ENCODE peak calls at places on chromosomes 7 and 10, in four cellular contexts. I is BJ, D is astrocyte, K is spleen. W is an unnamed sample.

GRCh38 chr10:70272925-70273316 is 10.9 kb downstream of the NPFFR1 start:
- DNase-seq in I (no peak), D (no peak), K (no peak), W (peak; percentile 54)

GRCh38 chr7:6640246-6640721 is 3.2 kb downstream of the ZNF316 start:
- DNase-seq in I (peak; percentile 10), D (peak; percentile 14), K (no peak), W (peak; percentile 56)

GRCh38 chr7:141659501-141659900 is 42.5 kb downstream of the DENND11 start:
- DNase-seq in I (no peak), D (no peak), K (no peak), W (no peak)

GRCh38 chr7:11009631-11010030 is 36.0 kb downstream of the PHF14 start:
- DNase-seq in I (no peak), D (no peak), K (no peak), W (peak; percentile 11)

GRCh38 chr7:78221961-78222751 is 423.6 kb downstream of the PHTF2 start:
- DNase-seq in I (peak; percentile 69), D (peak; percentile 41), K (no peak), W (peak; percentile 49)

GRCh38 chr10:10902951-10903350 is 114.7 kb upstream of the CELF2 start:
- DNase-seq in I (no peak), D (no peak), K (no peak), W (no peak)

GRCh38 chr10:126147866-126148578 is 240.3 kb downstream of the ADAM12 start:
- DNase-seq in I (no peak), D (peak; percentile 88), K (no peak), W (peak; percentile 79)

GRCh38 chr7:107309296-107309695 is 140.5 kb downstream of the HBP1 start:
- DNase-seq in I (no peak), D (no peak), K (no peak), W (no peak)

GRCh38 chr7:121041516-121042148 is 53.1 kb downstream of the CPED1 start:
- DNase-seq in I (peak; percentile 34), D (no peak), K (no peak), W (peak; percentile 42)

GRCh38 chr10:45466784-45467183 is 92.8 kb downstream of the ALOX5 start:
- DNase-seq in I (no peak), D (no peak), K (peak; percentile 77), W (no peak)

GRCh38 chr7:111357691-111358090 is 204.6 kb downstream of the IMMP2L start:
- DNase-seq in I (no peak), D (peak; percentile 18), K (no peak), W (peak; percentile 29)

GRCh38 chr7:151115121-151115835 is 29.0 kb downstream of the AGAP3 start:
- DNase-seq in I (no peak), D (no peak), K (no peak), W (no peak)

GRCh38 chr7:115299379-115300038 is 377.6 kb downstream of the MDFIC start:
- DNase-seq in I (no peak), D (peak; percentile 1), K (no peak), W (no peak)

GRCh38 chr7:39271386-39271785 is 293.7 kb downstream of the POU6F2 start:
- DNase-seq in I (no peak), D (no peak), K (no peak), W (peak; percentile 4)

GRCh38 chr10:18216482-18216881 is 76.3 kb downstream of the CACNB2 start:
- DNase-seq in I (no peak), D (no peak), K (no peak), W (peak; percentile 70)

GRCh38 chr10:63611078-63611477 is 89.9 kb downstream of the REEP3 start:
- DNase-seq in I (no peak), D (peak; percentile 34), K (no peak), W (peak; percentile 51)

GRCh38 chr10:59709472-59710125 is at the start of gene SLC16A9:
- DNase-seq in I (no peak), D (peak; percentile 42), K (peak; percentile 84), W (peak; percentile 40)

GRCh38 chr7:69738396-69738889 is 140.2 kb downstream of the AUTS2 start:
- DNase-seq in I (no peak), D (peak; percentile 71), K (no peak), W (no peak)

GRCh38 chr7:55130079-55130476 is 111.3 kb downstream of the EGFR start:
- DNase-seq in I (no peak), D (peak; percentile 66), K (no peak), W (peak; percentile 75)

GRCh38 chr7:134618756-134619530 is 27.7 kb upstream of the BPGM start:
- DNase-seq in I (no peak), D (peak; percentile 64), K (no peak), W (peak; percentile 69)

GRCh38 chr7:111933614-111934013 is 272.6 kb downstream of the DOCK4 start:
- DNase-seq in I (peak; percentile 57), D (peak; percentile 47), K (no peak), W (peak; percentile 19)

GRCh38 chr10:5987747-5988146 is 10.4 kb upstream of the IL15RA start:
- DNase-seq in I (no peak), D (no peak), K (no peak), W (no peak)

GRCh38 chr10:68560916-68561691 is 967 bp downstream of the TET1 start:
- DNase-seq in I (no peak), D (no peak), K (no peak), W (peak; percentile 41)

GRCh38 chr10:28676297-28676967 is 889 bp upstream of the BAMBI start:
- DNase-seq in I (no peak), D (no peak), K (no peak), W (peak; percentile 14)

GRCh38 chr10:87864497-87865059 is 1.2 kb downstream of the PTEN start:
- DNase-seq in I (no peak), D (no peak), K (no peak), W (peak; percentile 50)

GRCh38 chr7:3721422-3721821 is 420.4 kb downstream of the SDK1 start:
- DNase-seq in I (no peak), D (no peak), K (no peak), W (no peak)

GRCh38 chr7:133491319-133491718 is 238.4 kb downstream of the EXOC4 start:
- DNase-seq in I (no peak), D (no peak), K (no peak), W (no peak)

GRCh38 chr7:7996568-7996967 is 28.0 kb downstream of the GLCCI1 start:
- DNase-seq in I (peak; percentile 12), D (peak; percentile 56), K (no peak), W (no peak)

GRCh38 chr10:28125701-28126100 is 126.8 kb upstream of the ODAD2 start:
- DNase-seq in I (peak; percentile 50), D (peak; percentile 92), K (no peak), W (peak; percentile 35)

GRCh38 chr7:129777993-129778769 is 166.7 kb downstream of the NRF1 start:
- DNase-seq in I (no peak), D (no peak), K (no peak), W (no peak)
- H3K4me3 ChIP-seq in I (no peak overlapping the region), D (no peak overlapping the region), K (peak overlapping the region; percentile 79), W (no peak overlapping the region)

DNA sequence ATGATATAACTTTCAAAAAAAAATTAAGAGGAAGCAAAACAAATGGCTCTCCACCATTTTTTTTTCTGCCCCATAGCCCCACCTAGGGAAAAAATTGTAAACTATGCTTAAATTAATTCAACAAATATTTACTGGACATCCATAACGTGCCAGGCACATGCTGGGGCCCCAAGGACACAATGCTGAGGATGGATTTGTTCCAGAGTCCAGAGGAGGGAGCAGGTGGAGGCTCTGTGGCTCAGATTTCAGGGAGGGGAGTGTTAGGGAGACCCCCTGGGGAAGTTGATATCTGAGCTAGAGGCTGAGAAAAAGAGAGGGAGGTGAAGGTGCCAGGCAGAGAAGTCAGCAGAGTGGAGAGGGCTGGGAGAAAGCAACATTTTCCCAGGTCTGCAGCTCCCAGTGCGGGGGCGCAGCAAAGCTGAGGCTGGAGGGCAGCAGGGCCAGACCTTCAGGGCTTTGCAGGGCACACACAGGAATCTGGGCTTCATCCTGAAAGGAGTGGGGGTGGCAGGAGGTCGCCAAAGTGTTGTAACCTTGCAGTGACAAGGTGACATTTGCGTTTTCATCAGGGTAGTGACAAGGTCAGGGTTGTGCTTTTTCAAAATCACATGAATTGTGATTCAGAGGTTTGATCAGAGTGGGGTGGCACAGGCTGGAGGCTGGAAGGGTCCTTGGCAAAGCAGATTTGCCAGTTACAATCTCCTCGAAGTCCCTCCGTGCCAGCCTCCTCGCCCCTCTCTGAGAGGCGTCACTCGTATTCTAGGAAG is 261.6 kb downstream of the WDR11 start:
- DNase-seq in I (no peak), D (no peak), K (no peak), W (no peak)
- TF ChIP-seq CTCF in I (no peak), D (no peak), K (no peak), W (no peak)

DNA sequence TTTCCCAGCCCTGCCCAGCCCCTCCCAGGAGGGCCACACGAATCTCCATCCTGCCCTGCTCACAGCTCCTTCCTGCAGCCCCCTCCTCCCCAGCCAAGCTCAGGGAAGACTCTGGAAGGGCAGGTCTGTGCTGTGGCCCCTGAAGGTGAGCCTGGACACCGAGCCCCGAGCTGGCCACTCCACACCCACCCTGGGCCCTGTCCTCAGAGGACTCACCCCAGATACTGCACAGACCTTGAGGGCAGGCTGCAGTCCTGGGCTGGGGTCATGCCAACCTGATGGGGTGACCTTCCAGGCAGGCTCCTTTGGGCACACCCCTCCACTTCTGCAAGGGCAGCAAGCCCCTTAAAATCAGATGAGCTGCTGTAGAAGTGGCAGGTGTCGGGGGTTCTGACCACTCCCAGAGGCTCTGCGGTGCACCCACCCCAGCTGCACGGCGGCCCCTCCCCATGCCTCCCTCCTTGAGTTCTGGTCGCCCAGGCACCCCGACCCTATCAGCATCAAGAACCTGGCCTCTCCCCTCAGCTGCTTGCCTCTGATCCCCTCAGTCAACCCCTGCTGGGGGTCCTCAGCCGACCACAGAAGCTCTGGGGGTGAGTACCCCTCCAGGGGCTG is 24.3 kb downstream of the YKT6 start:
- DNase-seq in I (no peak), D (no peak), K (peak; percentile 52), W (no peak)
- H3K4me3 ChIP-seq in I (no peak overlapping the region), D (no peak overlapping the region), K (no peak overlapping the region), W (no peak overlapping the region)

GRCh38 chr10:72335394-72336258 is 19.1 kb downstream of the DNAJB12 start:
- DNase-seq in I (no peak), D (no peak), K (peak; percentile 94), W (peak; percentile 65)
- TF ChIP-seq CTCF in I (no peak), D (no peak), K (no peak), W (no peak)

GRCh38 chr7:76330673-76331072 is 28.1 kb downstream of the YWHAG start:
- DNase-seq in I (no peak), D (no peak), K (no peak), W (no peak)
- H3K4me3 ChIP-seq in I (no peak overlapping the region), D (no peak overlapping the region), K (no peak overlapping the region), W (no peak overlapping the region)

GRCh38 chr7:836429-836828 is 4.2 kb downstream of the SUN1 start:
- DNase-seq in I (no peak), D (peak; percentile 34), K (no peak), W (peak; percentile 62)
- TF ChIP-seq CTCF in I (peak; percentile 65), D (peak; percentile 54), K (peak; percentile 10), W (peak; percentile 68)

W was measured in fibroblast of the aortic adventitia.